ENCODE peak calls at places on chromosomes 6 and 20, in seven cellular contexts. D, G, X, P, R, I and U are unnamed samples.

GRCh38 chr6:98641929-98642328 is 192.4 kb upstream of the POU3F2 start:
- DNase-seq in I (no peak), X (no peak), G (no peak), D (peak), R (no peak), P (no peak), U (no peak)

GRCh38 chr6:127481628-127482027 is 22.4 kb upstream of the KIAA0408 start:
- DNase-seq in G (peak), R (no peak), I (peak), P (no peak), X (no peak), D (no peak), U (no peak)

GRCh38 chr6:157030756-157031155 is 253.6 kb downstream of the ARID1B start:
- DNase-seq in R (no peak), X (no peak), I (no peak), D (no peak), G (no peak), P (no peak), U (no peak)

GRCh38 chr6:53179961-53180651 is 31.5 kb upstream of the GCM1 start:
- DNase-seq in X (peak), R (peak), I (no peak), D (no peak), G (peak), P (no peak), U (no peak)

GRCh38 chr6:150717419-150717818 is 117.7 kb downstream of the PLEKHG1 start:
- DNase-seq in D (no peak), P (no peak), I (peak), G (no peak), X (peak), R (no peak), U (no peak)

GRCh38 chr6:127737009-127737486 is 160.1 kb downstream of the C6orf58 start:
- DNase-seq in P (peak), X (peak), D (peak), G (peak), R (peak), I (peak), U (no peak)

GRCh38 chr6:23282243-23283021 is 713.1 kb downstream of the HDGFL1 start:
- DNase-seq in R (no peak), X (no peak), P (peak), I (no peak), G (peak), D (no peak), U (no peak)

GRCh38 chr6:125445054-125445453 is 143.3 kb upstream of the HDDC2 start:
- DNase-seq in I (no peak), G (no peak), D (no peak), X (no peak), R (no peak), P (no peak), U (no peak)

GRCh38 chr6:163756079-163756478 is 341.6 kb downstream of the QKI start:
- DNase-seq in X (no peak), P (no peak), R (no peak), D (no peak), I (no peak), G (peak), U (no peak)

GRCh38 chr6:160667854-160668481 is 3.9 kb upstream of the LPA start:
- DNase-seq in I (peak), R (no peak), P (no peak), D (peak), G (peak), X (peak), U (no peak)

GRCh38 chr20:9203081-9203447 is 134.2 kb downstream of the PLCB4 start:
- DNase-seq in P (no peak), I (peak), X (no peak), R (no peak), D (no peak), G (peak), U (no peak)

GRCh38 chr6:151494235-151494950 is 576 bp downstream of the CCDC170 start:
- DNase-seq in X (peak), R (peak), P (no peak), G (peak), I (peak), D (peak), U (no peak)

GRCh38 chr6:135909737-135910387 is 58.4 kb downstream of the PDE7B start:
- DNase-seq in D (peak), R (no peak), G (peak), I (peak), P (peak), X (peak), U (peak)

GRCh38 chr6:143427109-143427817 is 23.2 kb downstream of the ADAT2 start:
- DNase-seq in I (peak), G (peak), P (peak), R (peak), D (peak), X (peak), U (no peak)

GRCh38 chr6:38861957-38862401 is 146.9 kb downstream of the DNAH8 start:
- DNase-seq in P (no peak), X (no peak), I (peak), D (no peak), R (no peak), G (no peak), U (no peak)

GRCh38 chr6:149060300-149060984 is 257.1 kb upstream of the TAB2 start:
- DNase-seq in P (no peak), D (no peak), G (peak), I (no peak), X (no peak), R (no peak), U (no peak)
- TF ChIP-seq CTCF in P (no peak), D (no peak), G (no peak), I (no peak), X (no peak), R (no peak), U (no peak)

GRCh38 chr6:111291334-111291705 is 191.7 kb downstream of the REV3L start:
- DNase-seq in I (no peak), G (peak), D (no peak), R (no peak), X (no peak), P (no peak), U (no peak)
- TF ChIP-seq CTCF in I (no peak), G (no peak), D (no peak), R (no peak), X (no peak), P (no peak), U (no peak)

GRCh38 chr6:10415593-10416480 is 963 bp upstream of the TFAP2A start:
- DNase-seq in D (no peak), R (no peak), G (no peak), I (peak), X (no peak), P (no peak), U (no peak)

GRCh38 chr6:10413850-10414765 is 766 bp downstream of the TFAP2A start:
- DNase-seq in I (peak), R (no peak), G (no peak), P (no peak), D (peak), X (no peak), U (no peak)

GRCh38 chr6:10412948-10413849 is 1.7 kb downstream of the TFAP2A start:
- DNase-seq in D (peak), I (peak), R (no peak), P (no peak), G (no peak), X (peak), U (no peak)

GRCh38 chr6:10416516-10416862 is 1.6 kb upstream of the TFAP2A start:
- DNase-seq in I (no peak), X (no peak), D (no peak), G (no peak), R (no peak), P (no peak), U (no peak)

GRCh38 chr6:10414766-10415592 is at the start of gene TFAP2A:
- DNase-seq in I (peak), D (peak), G (no peak), R (no peak), P (peak), X (no peak), U (no peak)
- TF ChIP-seq CTCF in I (peak), D (peak), G (peak), R (no peak), P (peak), X (no peak), U (no peak)

GRCh38 chr20:44956410-44956809 is 3.8 kb downstream of the TOMM34 start:
- DNase-seq in X (no peak), P (no peak), G (no peak), I (no peak), D (no peak), R (no peak), U (no peak)
- TF ChIP-seq CTCF in X (no peak), P (no peak), G (no peak), I (no peak), D (no peak), R (no peak), U (no peak)

GRCh38 chr20:23632711-23633573 is 4.8 kb downstream of the CST3 start:
- DNase-seq in I (no peak), G (no peak), D (no peak), X (no peak), R (no peak), P (no peak), U (no peak)
- TF ChIP-seq CTCF in I (no peak), G (no peak), D (no peak), X (no peak), R (no peak), P (no peak), U (no peak)

GRCh38 chr20:44448753-44449546 is 26.7 kb upstream of the TTPAL start:
- DNase-seq in D (peak), X (no peak), R (no peak), I (peak), P (no peak), G (peak), U (no peak)
- TF ChIP-seq CTCF in D (peak), X (no peak), R (no peak), I (peak), P (peak), G (peak), U (peak)

GRCh38 chr6:95216560-95216959 is 360.8 kb upstream of the MANEA start:
- DNase-seq in P (no peak), G (no peak), R (no peak), I (no peak), D (no peak), X (no peak), U (no peak)
- TF ChIP-seq CTCF in P (no peak), G (no peak), R (no peak), I (no peak), D (no peak), X (no peak), U (no peak)